ENCODE peak calls at places on chromosome 2, in six cellular contexts. W, P, H, O, F and D are unnamed samples.

GRCh38 chr2:215693269-215693998 is 257.6 kb upstream of the FN1 start:
- DNase-seq in W (peak; percentile 93), P (no peak), H (no peak), O (no peak), F (no peak), D (no peak)

GRCh38 chr2:122866095-122866494 is 1110.6 kb downstream of the TSN start:
- DNase-seq in W (no peak), P (no peak), H (no peak), O (no peak), F (peak; percentile 39), D (no peak)

GRCh38 chr2:60926751-60927568 is 45.6 kb downstream of the REL start:
- DNase-seq in W (peak; percentile 23), P (no peak), H (no peak), O (no peak), F (no peak), D (no peak)

GRCh38 chr2:32262105-32262504 is 2.6 kb downstream of the NLRC4 start:
- DNase-seq in W (no peak), P (no peak), H (no peak), O (no peak), F (no peak), D (no peak)

GRCh38 chr2:1744446-1745170 is at the start of gene PXDN:
- DNase-seq in W (peak; percentile 76), P (peak; percentile 74), H (peak; percentile 78), O (no peak), F (no peak), D (no peak)

GRCh38 chr2:166057363-166058169 is 70.3 kb downstream of the SCN1A start:
- DNase-seq in W (peak; percentile 62), P (no peak), H (no peak), O (no peak), F (peak; percentile 38), D (no peak)

GRCh38 chr2:9749546-9750223 is 93.6 kb upstream of the TAF1B start:
- DNase-seq in W (no peak), P (no peak), H (no peak), O (no peak), F (no peak), D (no peak)

GRCh38 chr2:143575340-143575739 is 446.1 kb downstream of the ARHGAP15 start:
- DNase-seq in W (peak; percentile 11), P (no peak), H (no peak), O (no peak), F (no peak), D (no peak)

GRCh38 chr2:72710418-72711152 is 115.2 kb downstream of the EXOC6B start:
- DNase-seq in W (no peak), P (no peak), H (no peak), O (no peak), F (no peak), D (no peak)

GRCh38 chr2:84458436-84459027 is 548 bp downstream of the SUCLG1 start:
- DNase-seq in W (no peak), P (no peak), H (no peak), O (no peak), F (peak; percentile 9), D (no peak)

GRCh38 chr2:71263386-71263785 is 36.5 kb upstream of the PAIP2B start:
- DNase-seq in W (no peak), P (no peak), H (no peak), O (no peak), F (no peak), D (no peak)

GRCh38 chr2:234724850-234725249 is 227.0 kb upstream of the SH3BP4 start:
- DNase-seq in W (no peak), P (no peak), H (no peak), O (no peak), F (no peak), D (no peak)
- TF ChIP-seq CTCF in W (no peak), P (no peak), H (no peak), O (no peak), F (no peak), D (no peak)

GRCh38 chr2:182240862-182241371 is 185.9 kb downstream of the PDE1A start:
- DNase-seq in W (peak; percentile 41), P (no peak), H (no peak), O (peak; percentile 5), F (peak; percentile 86), D (no peak)
- TF ChIP-seq CTCF in W (peak; percentile 29), P (peak; percentile 45), H (peak; percentile 68), O (peak; percentile 53), F (peak; percentile 80), D (no peak)

DNA sequence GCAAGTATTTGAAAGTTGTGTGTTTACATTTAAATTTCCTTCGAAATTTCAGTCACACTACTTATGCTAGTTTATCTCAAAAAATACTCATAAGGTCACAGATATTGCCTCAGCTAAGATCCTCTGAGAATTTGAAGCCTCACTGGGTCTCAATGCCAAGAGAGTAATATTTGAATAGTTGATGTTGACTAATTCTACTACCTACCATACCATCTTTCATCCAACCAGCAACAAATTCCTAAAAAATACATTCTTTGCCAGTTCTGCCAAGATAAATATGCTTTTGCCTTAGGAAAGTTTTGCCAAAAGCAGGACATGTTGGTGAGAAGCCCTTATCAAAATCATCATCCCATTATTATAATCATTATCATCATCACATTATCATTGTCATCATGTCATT is 544.6 kb upstream of the ZEB2 start:
- DNase-seq in W (peak; percentile 56), P (no peak), H (no peak), O (no peak), F (no peak), D (no peak)
- TF ChIP-seq CTCF in W (no peak), P (no peak), H (no peak), O (no peak), F (no peak), D (no peak)

DNA sequence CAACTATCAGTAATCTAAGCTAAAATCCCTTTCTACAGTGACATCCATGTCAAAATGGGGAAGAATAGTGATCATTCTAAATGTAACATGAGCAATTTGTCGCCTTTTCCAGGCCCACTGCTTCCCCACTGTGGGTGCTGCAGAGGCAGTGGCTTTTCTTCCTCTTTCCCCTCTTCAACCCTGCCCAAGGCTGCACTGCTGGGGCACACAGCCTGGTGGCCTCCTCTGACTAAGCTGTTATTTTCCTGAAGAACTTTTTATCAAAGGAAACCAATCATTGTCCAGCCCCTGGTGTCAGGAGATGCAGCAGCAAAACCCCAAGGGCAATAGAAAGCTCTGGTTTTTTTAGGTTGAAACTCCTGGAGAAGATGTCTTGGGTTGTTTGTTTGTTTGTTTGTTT is 117.6 kb upstream of the KLF7 start:
- DNase-seq in W (peak; percentile 25), P (peak; percentile 24), H (no peak), O (no peak), F (no peak), D (no peak)
- TF ChIP-seq CTCF in W (peak; percentile 43), P (peak; percentile 26), H (peak; percentile 31), O (no peak), F (no peak), D (no peak)

DNA sequence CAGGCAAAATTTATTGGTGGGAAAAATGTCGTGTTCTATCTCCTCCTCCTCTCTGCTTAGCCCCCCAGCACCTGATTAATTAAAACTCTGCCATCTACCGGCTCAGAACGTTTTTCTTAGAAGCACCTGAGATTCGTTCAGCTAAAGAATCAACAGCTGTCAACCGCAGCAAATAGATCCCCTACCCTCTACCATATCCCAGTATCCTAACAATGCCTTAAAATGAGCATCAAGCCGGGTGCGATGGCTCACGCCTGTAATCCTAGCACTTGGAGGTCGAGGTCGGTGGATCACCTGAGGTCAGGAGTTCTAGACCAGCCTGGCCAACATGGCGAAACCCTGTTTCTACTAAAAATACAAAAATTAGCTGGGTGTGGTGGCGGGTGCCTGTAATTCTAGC is 165.4 kb downstream of the FMNL2 start:
- DNase-seq in W (no peak), P (no peak), H (no peak), O (no peak), F (no peak), D (no peak)
- TF ChIP-seq CTCF in W (peak; percentile 18), P (no peak), H (no peak), O (no peak), F (no peak), D (no peak)

DNA sequence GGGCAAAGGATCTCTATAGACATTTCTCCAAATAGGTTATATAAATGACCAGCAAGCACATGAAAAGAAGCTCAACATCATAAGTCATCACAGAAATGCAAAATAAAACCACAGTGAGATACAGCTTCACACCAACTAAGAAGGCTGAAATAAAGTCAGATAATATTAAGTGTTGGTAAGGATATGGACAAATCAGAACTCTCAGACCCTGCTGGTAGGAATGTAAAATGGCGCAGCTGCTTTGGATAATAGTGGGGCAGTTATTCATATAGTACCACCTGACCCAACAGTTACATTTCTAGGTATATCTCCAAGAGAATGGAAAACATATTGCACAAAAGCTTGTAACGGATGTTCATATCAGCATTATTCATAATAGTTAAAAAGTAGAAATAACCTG is 14.0 kb downstream of the EPB41L5 start:
- DNase-seq in W (no peak), P (no peak), H (no peak), O (no peak), F (no peak), D (no peak)
- TF ChIP-seq CTCF in W (peak; percentile 32), P (no peak), H (peak; percentile 64), O (no peak), F (no peak), D (no peak)